ENCODE peak calls at places on chromosomes 16 and 17, in nine cellular contexts. P is left lung, G is upper lobe of right lung, F is mesenchymal stem cell, Z is kidney, O is thoracic aorta, W is tibial nerve, Q is IMR-90, A is gastrocnemius medialis. U is an unnamed sample.

GRCh38 chr17:32288600-32288999 is 23.0 kb downstream of the RHBDL3 start:
- DNase-seq in P (no peak), Z (no peak), Q (no peak), A (no peak), G (no peak), O (no peak), W (no peak), F (no peak), U (no peak)

GRCh38 chr17:70074991-70075390 is at the start of gene KCNJ16:
- DNase-seq in Q (no peak), W (no peak), Z (peak; percentile 77), P (no peak), F (no peak), G (no peak), A (no peak), O (no peak), U (peak; percentile 81)

GRCh38 chr17:28819582-28819981 is 23.0 kb downstream of the FAM222B start:
- DNase-seq in G (no peak), Q (no peak), A (no peak), Z (no peak), W (no peak), O (no peak), F (no peak), P (no peak), U (no peak)

GRCh38 chr16:67185003-67185865 is 1.5 kb upstream of the MATCAP1 start:
- DNase-seq in W (peak; percentile 95), F (peak; percentile 93), O (peak; percentile 79), P (peak; percentile 91), Q (peak; percentile 91), G (peak; percentile 96), A (peak; percentile 80), Z (peak; percentile 97), U (peak; percentile 94)

GRCh38 chr17:41863074-41863843 is 2.0 kb downstream of the KLHL11 start:
- DNase-seq in W (no peak), P (no peak), Z (no peak), G (no peak), Q (no peak), F (no peak), O (no peak), A (no peak), U (no peak)

GRCh38 chr17:41717408-41718286 is 5.5 kb downstream of the GAST start:
- DNase-seq in Q (peak; percentile 33), Z (no peak), P (no peak), G (no peak), F (peak; percentile 59), W (no peak), A (no peak), O (no peak), U (no peak)

GRCh38 chr17:38465420-38466345 is 37.4 kb downstream of the ARHGAP23 start:
- DNase-seq in G (no peak), O (peak; percentile 68), F (no peak), W (peak; percentile 50), A (peak; percentile 36), P (no peak), Q (peak; percentile 71), Z (peak; percentile 83), U (no peak)

GRCh38 chr17:70100983-70101382 is 26.0 kb downstream of the KCNJ16 start:
- DNase-seq in Z (no peak), Q (no peak), P (no peak), W (no peak), G (no peak), F (no peak), A (no peak), O (no peak), U (no peak)

GRCh38 chr17:49687878-49688491 is 10.1 kb upstream of the SPOP start:
- DNase-seq in P (no peak), Z (no peak), F (peak; percentile 56), W (no peak), Q (peak; percentile 61), G (no peak), O (no peak), A (no peak), U (no peak)

GRCh38 chr17:14019186-14019956 is 49.9 kb upstream of the COX10 start:
- DNase-seq in P (no peak), Q (peak; percentile 57), W (no peak), Z (no peak), A (no peak), G (no peak), O (no peak), F (peak; percentile 54), U (no peak)

GRCh38 chr16:76956394-76956793 is 234.6 kb upstream of the MON1B start:
- DNase-seq in O (no peak), P (no peak), W (no peak), F (no peak), G (no peak), A (no peak), Z (no peak), Q (no peak), U (no peak)

GRCh38 chr17:65531508-65532431 is 29.7 kb downstream of the AXIN2 start:
- DNase-seq in W (peak; percentile 22), G (peak; percentile 76), F (peak; percentile 77), Q (peak; percentile 67), A (no peak), O (no peak), Z (peak; percentile 88), P (peak; percentile 67), U (peak; percentile 23)

GRCh38 chr17:2937331-2938003 is 125.9 kb downstream of the OR1D5 start:
- DNase-seq in Z (no peak), O (no peak), G (no peak), F (no peak), A (no peak), P (no peak), Q (peak; percentile 36), W (no peak), U (no peak)

GRCh38 chr16:79871906-79872305 is 271.4 kb upstream of the MAF start:
- DNase-seq in Z (no peak), A (no peak), G (no peak), Q (no peak), O (no peak), F (no peak), P (no peak), W (no peak), U (no peak)

GRCh38 chr16:78916928-78917545 is 683.5 kb downstream of the MAF start:
- DNase-seq in Q (no peak), O (no peak), P (no peak), A (no peak), F (no peak), G (no peak), Z (no peak), W (no peak), U (no peak)

GRCh38 chr16:1532081-1532760 is 1.2 kb upstream of the TMEM204 start:
- DNase-seq in A (peak; percentile 84), Z (peak; percentile 90), Q (no peak), P (no peak), O (no peak), W (peak; percentile 70), G (no peak), F (peak; percentile 38), U (no peak)
- H3K4me1 ChIP-seq in A (peaks cover 21% of the 10 kb centered on the region), Z (no peaks in the 10 kb centered on the region), Q (peaks cover 17% of the 10 kb centered on the region), P (peaks cover 17% of the 10 kb centered on the region), O (peaks cover 59% of the 10 kb centered on the region), W (peaks cover 7% of the 10 kb centered on the region), G (peaks cover 43% of the 10 kb centered on the region), F (peaks cover 31% of the 10 kb centered on the region), U (no peaks in the 10 kb centered on the region)

DNA sequence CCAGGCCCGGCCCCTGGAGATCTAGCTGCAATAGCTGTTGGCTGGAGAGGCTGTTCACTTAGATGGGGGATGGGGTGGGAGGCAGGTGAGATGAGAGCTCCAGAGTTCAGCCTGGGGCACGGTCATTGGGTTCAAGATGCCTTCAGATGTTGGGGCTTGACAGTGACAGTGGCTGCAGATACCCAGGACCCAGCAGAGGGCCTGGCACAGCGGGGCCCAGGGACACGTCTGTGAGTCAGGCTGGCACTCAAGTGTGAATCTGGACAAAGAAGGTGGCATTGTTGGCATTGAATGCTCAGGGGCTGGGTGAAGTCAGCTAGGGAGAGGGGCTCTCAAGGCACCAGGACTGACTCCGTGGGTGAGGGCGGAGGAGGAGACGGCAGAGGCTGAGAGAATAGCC is 328.1 kb downstream of the SEC14L1 start:
- DNase-seq in G (no peak), A (no peak), Z (peak; percentile 44), P (no peak), O (no peak), W (no peak), Q (no peak), F (no peak), U (no peak)
- H3K4me1 ChIP-seq in G (peaks cover 66% of the 10 kb centered on the region), A (peaks cover 24% of the 10 kb centered on the region), Z (peaks cover 33% of the 10 kb centered on the region), P (peaks cover 52% of the 10 kb centered on the region), O (peaks cover 40% of the 10 kb centered on the region), W (peaks cover 75% of the 10 kb centered on the region), Q (peaks cover 54% of the 10 kb centered on the region), F (peaks cover 66% of the 10 kb centered on the region), U (peaks cover 10% of the 10 kb centered on the region)

DNA sequence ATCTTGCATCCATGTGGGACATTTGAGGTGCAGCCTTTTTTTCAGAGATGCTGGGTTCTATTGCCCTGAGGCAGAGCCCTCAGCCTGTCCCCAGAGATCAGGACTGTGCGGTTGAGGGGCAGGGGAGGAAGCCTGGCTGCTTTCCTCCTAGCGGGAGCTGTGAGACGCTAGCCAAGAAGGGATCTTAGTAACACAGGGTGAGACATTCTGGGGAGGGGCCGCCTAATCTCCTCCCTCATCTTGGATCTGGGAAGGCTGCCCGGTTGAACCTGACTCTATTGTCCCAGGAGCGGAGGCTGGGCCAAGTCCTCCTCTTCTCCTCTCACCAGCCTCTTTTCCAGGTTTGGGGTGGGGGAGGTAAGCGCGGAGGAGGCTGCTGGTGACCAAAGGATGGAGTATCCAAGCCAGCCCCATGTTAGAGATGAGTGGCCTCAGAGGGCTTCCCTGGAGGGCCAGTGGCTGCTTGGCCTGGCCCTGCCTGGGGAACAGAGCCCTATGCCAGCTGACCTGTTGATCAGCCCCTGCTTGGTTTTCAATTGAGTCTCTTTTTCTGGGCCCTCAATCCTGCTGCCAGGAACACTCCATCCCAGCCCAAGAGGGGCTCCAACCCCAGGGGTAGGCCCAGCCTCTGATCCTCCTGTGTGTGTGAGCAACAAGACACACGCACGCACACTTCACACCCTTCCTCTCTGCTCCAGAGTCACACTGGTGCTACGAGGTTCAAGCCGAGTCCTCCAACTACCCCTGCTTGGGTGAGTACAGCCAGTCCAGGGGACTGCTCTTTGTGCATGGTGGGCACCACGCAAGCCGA is 5.0 kb downstream of the CA4 start:
- DNase-seq in Q (peak; percentile 68), O (no peak), Z (peak; percentile 86), A (no peak), G (peak; percentile 54), F (no peak), P (no peak), W (peak; percentile 33), U (peak; percentile 30)
- H3K4me1 ChIP-seq in Q (peaks cover 4% of the 10 kb centered on the region), O (peaks cover 4% of the 10 kb centered on the region), Z (peaks cover 10% of the 10 kb centered on the region), A (peaks cover 4% of the 10 kb centered on the region), G (peaks cover 15% of the 10 kb centered on the region), F (peaks cover 20% of the 10 kb centered on the region), P (peaks cover 9% of the 10 kb centered on the region), W (no peaks in the 10 kb centered on the region), U (peaks cover 7% of the 10 kb centered on the region)

GRCh38 chr16:4347010-4347409 is 4.1 kb downstream of the PAM16 start:
- DNase-seq in Q (no peak), G (peak; percentile 74), F (peak; percentile 55), P (no peak), A (no peak), O (no peak), Z (no peak), W (no peak), U (no peak)

GRCh38 chr16:4347765-4348509 is 3.2 kb downstream of the PAM16 start:
- DNase-seq in F (no peak), Q (no peak), Z (no peak), W (no peak), P (peak; percentile 71), G (peak; percentile 79), O (no peak), A (peak; percentile 63), U (no peak)

GRCh38 chr16:4345439-4346204 is 5.5 kb downstream of the PAM16 start:
- DNase-seq in G (peak; percentile 71), W (no peak), P (no peak), F (peak; percentile 70), O (no peak), Z (no peak), A (no peak), Q (no peak), U (no peak)

GRCh38 chr16:4344659-4345438 is 6.3 kb downstream of the PAM16 start:
- DNase-seq in Q (peak; percentile 10), O (no peak), G (peak; percentile 59), W (no peak), A (no peak), Z (no peak), F (peak; percentile 49), P (no peak), U (peak; percentile 50)

GRCh38 chr16:4346205-4346781 is 4.8 kb downstream of the PAM16 start:
- DNase-seq in G (no peak), Q (no peak), W (no peak), F (no peak), O (no peak), Z (no peak), P (no peak), A (no peak), U (no peak)
- H3K4me1 ChIP-seq in G (peaks cover 54% of the 10 kb centered on the region), Q (peaks cover 6% of the 10 kb centered on the region), W (peaks cover 20% of the 10 kb centered on the region), F (peaks cover 16% of the 10 kb centered on the region), O (peaks cover 25% of the 10 kb centered on the region), Z (no peaks in the 10 kb centered on the region), P (peaks cover 21% of the 10 kb centered on the region), A (peaks cover 47% of the 10 kb centered on the region), U (peaks cover 9% of the 10 kb centered on the region)

U was measured in pancreas.